ENCODE peak calls at places on chromosomes 13 and 19, in nine cellular contexts. T is esophagus squamous epithelium; Z is CD8-positive, alpha-beta memory T cell; I is heart right ventricle; O is kidney; A is CD8-positive, alpha-beta T cell; V is K562; X is HepG2; Q is endothelial cell of umbilical vein. E is an unnamed sample.

GRCh38 chr19:50276370-50277063 is 52.7 kb downstream of the KCNC3 start:
- DNase-seq in A (no peak), X (no peak), O (no peak), Q (no peak), I (no peak), T (no peak), V (no peak), Z (no peak), E (no peak)

GRCh38 chr19:47479701-47480503 is 4.1 kb downstream of the KPTN start:
- DNase-seq in A (no peak), Z (no peak), I (no peak), O (peak; percentile 77), V (peak; percentile 97), T (no peak), Q (no peak), X (no peak), E (no peak)

GRCh38 chr19:7607212-7607873 is 11.7 kb downstream of the CAMSAP3 start:
- DNase-seq in T (no peak), Q (no peak), V (no peak), A (no peak), O (no peak), I (no peak), X (no peak), Z (no peak), E (no peak)

GRCh38 chr19:41784337-41785239 is 11.8 kb upstream of the CEACAM3 start:
- DNase-seq in Z (peak; percentile 16), T (no peak), A (no peak), I (no peak), O (no peak), Q (no peak), V (no peak), X (no peak), E (no peak)

GRCh38 chr19:2332341-2333026 is 4.0 kb downstream of the SPPL2B start:
- DNase-seq in A (peak; percentile 76), Q (no peak), V (no peak), T (no peak), Z (peak; percentile 88), O (peak; percentile 71), X (no peak), I (no peak), E (peak; percentile 36)

GRCh38 chr13:39350461-39350881 is 252.5 kb downstream of the LHFPL6 start:
- DNase-seq in I (peak; percentile 50), T (no peak), A (no peak), X (no peak), Q (peak; percentile 66), Z (no peak), O (no peak), V (no peak), E (peak; percentile 79)

GRCh38 chr13:95002968-95003813 is 290.8 kb upstream of the SOX21 start:
- DNase-seq in V (no peak), A (no peak), T (no peak), X (no peak), Q (no peak), I (no peak), Z (no peak), O (no peak), E (no peak)

GRCh38 chr19:55419624-55420236 is 12.1 kb upstream of the UBE2S start:
- DNase-seq in I (no peak), V (no peak), A (no peak), Q (no peak), T (no peak), Z (no peak), X (no peak), O (no peak), E (no peak)

GRCh38 chr13:101706651-101707050 is 254.2 kb downstream of the ITGBL1 start:
- DNase-seq in O (no peak), Z (no peak), X (peak; percentile 4), T (no peak), V (no peak), I (no peak), A (no peak), Q (peak; percentile 38), E (peak; percentile 71)

GRCh38 chr19:54105796-54106195 is 3.1 kb downstream of the NDUFA3 start:
- DNase-seq in X (no peak), O (peak; percentile 55), Z (no peak), A (no peak), I (no peak), V (peak; percentile 5), T (no peak), Q (no peak), E (no peak)

GRCh38 chr19:48509467-48510194 is 2.0 kb downstream of the LMTK3 start:
- DNase-seq in T (no peak), I (no peak), V (peak; percentile 47), A (no peak), Q (no peak), X (no peak), Z (no peak), O (no peak), E (peak; percentile 52)

GRCh38 chr19:19822148-19822429 is 539 bp upstream of the ZNF506 start:
- DNase-seq in I (no peak), T (no peak), A (no peak), X (no peak), V (no peak), Z (no peak), Q (no peak), O (no peak), E (peak; percentile 11)

GRCh38 chr19:35534803-35535480 is 1.7 kb downstream of the GAPDHS start:
- DNase-seq in Q (no peak), T (no peak), X (no peak), V (no peak), I (no peak), O (no peak), A (no peak), Z (no peak), E (no peak)

GRCh38 chr19:17719730-17720486 is 628 bp downstream of the MAP1S start:
- DNase-seq in Q (no peak), Z (no peak), V (peak; percentile 66), X (no peak), O (peak; percentile 86), A (no peak), I (no peak), T (no peak), E (no peak)

GRCh38 chr13:53342623-53343022 is 314.0 kb downstream of the OLFM4 start:
- DNase-seq in I (no peak), Z (no peak), V (no peak), O (no peak), Q (no peak), X (no peak), A (no peak), T (no peak), E (no peak)

GRCh38 chr13:57123660-57124059 is 17.1 kb upstream of the PRR20A start:
- DNase-seq in Q (peak; percentile 75), O (no peak), X (no peak), Z (no peak), T (no peak), V (no peak), I (peak; percentile 73), A (no peak), E (peak; percentile 30)

GRCh38 chr13:46490129-46490528 is 62.8 kb upstream of the LRCH1 start:
- DNase-seq in A (no peak), V (no peak), X (no peak), Z (no peak), O (no peak), T (no peak), Q (no peak), I (no peak), E (no peak)
- H3K27ac ChIP-seq in A (no peak overlapping the region), V (no peak overlapping the region), X (no peak overlapping the region), Z (no peak overlapping the region), O (no peak overlapping the region), T (peak overlapping the region; percentile 44), Q (no peak overlapping the region), I (peak overlapping the region; percentile 5), E (no peak overlapping the region)

GRCh38 chr13:104847863-104848262 is 1687.6 kb downstream of the EFNB2 start:
- DNase-seq in V (no peak), O (no peak), I (no peak), A (no peak), Z (no peak), Q (no peak), X (no peak), T (no peak), E (no peak)
- H3K27ac ChIP-seq in V (no peak overlapping the region), O (no peak overlapping the region), I (no peak overlapping the region), A (no peak overlapping the region), Z (no peak overlapping the region), Q (no peak overlapping the region), X (no peak overlapping the region), T (no peak overlapping the region), E (no peak overlapping the region)

DNA sequence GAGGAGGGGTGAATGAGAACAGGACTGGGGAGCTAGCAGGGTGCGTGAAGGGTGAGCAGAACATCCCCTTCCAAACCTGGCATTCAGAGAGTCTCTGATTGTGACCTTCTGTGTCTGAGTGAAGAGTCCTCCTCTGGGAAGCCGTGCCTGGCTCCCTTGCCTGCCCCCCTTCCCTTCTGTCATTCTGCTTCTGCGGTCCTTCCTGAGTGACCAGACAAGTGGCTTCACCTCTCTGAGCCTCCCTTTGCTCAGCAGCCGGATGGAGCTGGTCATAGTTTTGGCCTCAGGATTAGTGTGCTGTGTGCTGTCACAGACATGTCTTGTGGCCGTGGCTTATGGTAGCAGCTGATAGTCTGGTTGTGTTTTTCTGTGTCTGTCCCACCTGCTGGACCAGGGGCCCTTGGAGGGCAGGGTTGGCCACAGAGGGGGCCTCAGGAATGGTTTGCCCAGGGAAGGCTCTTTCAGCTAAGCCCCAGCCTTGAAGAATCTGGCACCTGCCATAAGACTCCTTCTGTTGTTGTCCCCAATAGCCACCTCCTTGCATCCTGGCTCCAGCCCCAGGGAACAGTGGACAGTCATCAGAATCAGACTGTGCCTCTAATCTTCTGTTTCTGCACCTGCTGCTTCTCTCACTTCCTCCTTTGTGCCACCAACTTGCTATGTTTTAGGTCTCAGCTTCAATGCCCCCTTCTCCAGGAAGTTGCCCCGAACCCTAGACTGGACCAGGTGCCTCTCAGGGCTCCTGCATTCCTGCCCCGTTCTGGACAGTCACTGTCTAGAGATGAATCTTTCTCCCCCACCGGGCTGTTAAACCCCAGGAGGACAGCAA is 5.9 kb downstream of the CLPTM1 start:
- DNase-seq in X (no peak), T (no peak), I (no peak), O (no peak), Z (no peak), Q (no peak), A (no peak), V (no peak), E (no peak)
- H3K27ac ChIP-seq in X (no peak overlapping the region), T (peak overlapping the region; percentile 16), I (no peak overlapping the region), O (no peak overlapping the region), Z (no peak overlapping the region), Q (no peak overlapping the region), A (no peak overlapping the region), V (no peak overlapping the region), E (no peak overlapping the region)

DNA sequence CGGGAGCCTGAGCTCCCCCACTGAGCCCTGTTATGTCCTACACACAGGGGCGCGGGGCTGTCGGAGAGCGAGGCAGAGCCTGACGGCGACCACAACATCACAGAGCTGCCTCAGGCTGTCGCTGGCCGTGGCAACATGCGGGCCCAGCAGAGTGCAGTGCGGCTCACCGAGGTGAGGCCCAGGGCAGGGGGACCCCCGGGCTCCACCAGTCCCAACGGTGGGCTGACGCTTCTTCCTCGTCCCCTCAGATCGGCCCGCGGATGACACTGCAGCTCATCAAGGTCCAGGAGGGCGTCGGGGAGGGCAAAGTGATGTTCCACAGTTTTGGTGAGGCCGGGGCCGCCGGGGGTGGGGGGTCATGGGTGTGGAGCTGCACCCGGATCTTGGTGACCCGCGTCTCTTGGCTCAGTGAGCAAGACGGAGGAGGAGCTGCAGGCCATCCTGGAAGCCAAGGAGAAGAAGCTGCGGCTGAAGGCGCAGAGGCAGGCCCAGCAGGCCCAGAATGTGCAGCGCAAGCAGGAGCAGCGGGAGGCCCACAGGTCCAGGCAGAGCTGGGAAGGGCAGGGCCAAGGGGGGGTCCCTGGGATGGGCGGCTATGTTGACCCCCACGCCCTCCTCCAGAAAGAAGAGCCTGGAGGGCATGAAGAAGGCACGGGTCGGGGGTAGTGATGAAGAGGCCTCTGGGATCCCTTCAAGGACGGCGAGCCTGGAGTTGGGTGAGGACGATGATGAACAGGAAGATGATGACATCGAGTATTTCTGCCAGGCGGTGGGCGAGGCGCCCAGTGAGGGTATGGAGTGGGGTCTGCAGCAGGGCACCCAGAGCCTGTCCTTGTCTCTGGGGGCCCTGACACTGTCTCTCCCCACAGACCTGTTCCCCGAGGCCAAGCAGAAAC is 1.2 kb upstream of the P2RY11 start:
- DNase-seq in X (no peak), V (no peak), Q (no peak), A (no peak), I (no peak), O (no peak), Z (no peak), T (no peak), E (no peak)
- H3K27ac ChIP-seq in X (no peak overlapping the region), V (no peak overlapping the region), Q (no peak overlapping the region), A (no peak overlapping the region), I (peak overlapping the region; percentile 78), O (no peak overlapping the region), Z (no peak overlapping the region), T (no peak overlapping the region), E (no peak overlapping the region)

E was measured in A673.